ENCODE peak calls at places on chromosomes 3 and 15, in ten cellular contexts. C, L, A, X, B, P, V, E, O and D are unnamed samples.

GRCh38 chr15:74193305-74193718 is 9.3 kb downstream of the STRA6 start:
- DNase-seq in V (peak), A (peak), B (no peak), C (no peak), E (no peak), X (no peak), P (no peak), O (no peak), L (peak), D (peak)

GRCh38 chr3:116264546-116265174 is 180.6 kb downstream of the LSAMP start:
- DNase-seq in C (no peak), P (no peak), E (no peak), B (no peak), A (no peak), V (no peak), O (no peak), L (no peak), X (no peak), D (no peak)

GRCh38 chr3:123272547-123272946 is 70.8 kb downstream of the SEC22A start:
- DNase-seq in L (peak), B (no peak), C (no peak), P (no peak), E (no peak), O (no peak), V (no peak), A (peak), X (no peak), D (no peak)

GRCh38 chr3:71210257-71211002 is 373.1 kb downstream of the FOXP1 start:
- DNase-seq in X (peak), L (peak), A (peak), P (peak), B (no peak), C (peak), E (no peak), O (no peak), V (no peak), D (no peak)

GRCh38 chr3:8324727-8325126 is 176.9 kb upstream of the LMCD1 start:
- DNase-seq in X (no peak), V (peak), O (no peak), L (peak), P (peak), C (peak), E (peak), A (peak), B (peak), D (peak)

GRCh38 chr3:185656321-185656840 is 70.3 kb downstream of the SENP2 start:
- DNase-seq in V (no peak), L (peak), X (no peak), P (peak), A (no peak), C (peak), E (no peak), O (peak), B (no peak), D (peak)

GRCh38 chr3:106337116-106337515 is 468.3 kb upstream of the CBLB start:
- DNase-seq in X (no peak), A (no peak), L (peak), O (no peak), C (no peak), E (no peak), P (no peak), B (no peak), V (peak), D (no peak)

GRCh38 chr15:52540374-52541012 is 11.8 kb upstream of the MYO5A start:
- DNase-seq in B (no peak), C (no peak), L (no peak), P (no peak), A (no peak), O (no peak), V (no peak), X (no peak), E (peak), D (no peak)

GRCh38 chr15:36232491-36232890 is 346.9 kb upstream of the CDIN1 start:
- DNase-seq in B (no peak), P (no peak), X (no peak), A (no peak), O (no peak), E (no peak), L (no peak), C (no peak), V (no peak), D (no peak)

GRCh38 chr15:34336947-34337556 is 529 bp downstream of the SLC12A6 start:
- DNase-seq in A (no peak), X (no peak), V (no peak), O (no peak), E (no peak), B (peak), C (peak), P (no peak), L (no peak), D (no peak)

GRCh38 chr15:39124155-39124924 is 456.5 kb upstream of the THBS1 start:
- DNase-seq in L (peak), X (no peak), O (no peak), A (peak), B (no peak), P (no peak), V (no peak), E (no peak), C (no peak), D (no peak)

GRCh38 chr15:28023422-28023821 is 75.7 kb downstream of the OCA2 start:
- DNase-seq in L (no peak), C (no peak), E (no peak), X (no peak), B (no peak), P (no peak), A (no peak), O (no peak), V (no peak), D (no peak)

GRCh38 chr3:119084371-119085069 is 49.9 kb upstream of the IGSF11 start:
- DNase-seq in O (no peak), P (no peak), L (no peak), E (no peak), C (no peak), B (no peak), V (peak), X (peak), A (peak), D (peak)

GRCh38 chr3:4866841-4867240 is 112.4 kb upstream of the BHLHE40 start:
- DNase-seq in O (no peak), C (peak), X (no peak), P (no peak), A (peak), V (no peak), L (peak), B (no peak), E (no peak), D (no peak)

GRCh38 chr3:132210476-132211346 is 106.5 kb upstream of the ACP3 start:
- DNase-seq in B (no peak), P (no peak), V (peak), E (no peak), O (no peak), A (peak), L (no peak), X (peak), C (peak), D (no peak)

GRCh38 chr3:108471346-108471935 is 39.0 kb downstream of the MYH15 start:
- DNase-seq in X (no peak), A (no peak), E (no peak), P (no peak), V (peak), B (no peak), C (no peak), O (no peak), L (peak), D (no peak)

GRCh38 chr3:10833855-10834414 is 17.9 kb downstream of the SLC6A11 start:
- DNase-seq in X (no peak), B (no peak), A (no peak), O (no peak), E (no peak), P (no peak), C (no peak), L (no peak), V (no peak), D (no peak)

GRCh38 chr15:87604857-87605446 is 651.6 kb downstream of the NTRK3 start:
- DNase-seq in V (no peak), P (no peak), E (no peak), B (no peak), X (no peak), C (no peak), A (peak), O (no peak), L (no peak), D (no peak)

GRCh38 chr3:126342211-126342610 is 15.0 kb downstream of the KLF15 start:
- DNase-seq in E (no peak), P (no peak), A (no peak), B (peak), O (peak), L (no peak), V (no peak), X (peak), C (peak), D (no peak)

GRCh38 chr3:30779686-30780287 is 114.7 kb downstream of the GADL1 start:
- DNase-seq in X (no peak), L (peak), C (no peak), P (no peak), V (peak), O (no peak), E (no peak), B (no peak), A (peak), D (no peak)

GRCh38 chr3:177658354-177658753 is 461.1 kb upstream of the TBL1XR1 start:
- DNase-seq in C (no peak), E (no peak), L (no peak), P (no peak), X (no peak), A (no peak), V (no peak), B (no peak), O (no peak), D (no peak)

GRCh38 chr3:10184250-10184649 is 19.5 kb downstream of the IRAK2 start:
- DNase-seq in P (no peak), L (no peak), V (no peak), E (no peak), X (no peak), A (no peak), C (no peak), O (no peak), B (no peak), D (no peak)

GRCh38 chr3:190825389-190826016 is 37.0 kb downstream of the GMNC start:
- DNase-seq in E (no peak), X (no peak), P (no peak), A (no peak), L (no peak), C (no peak), O (no peak), B (no peak), V (no peak), D (no peak)

GRCh38 chr15:67023517-67024321 is 41.7 kb upstream of the SMAD3 start:
- DNase-seq in A (no peak), X (no peak), O (peak), L (no peak), E (peak), B (no peak), V (no peak), C (no peak), P (no peak), D (no peak)

GRCh38 chr3:57951106-57951882 is 56.9 kb upstream of the FLNB start:
- DNase-seq in X (peak), C (peak), B (peak), P (peak), L (peak), O (peak), V (peak), E (peak), A (peak), D (peak)

GRCh38 chr15:52709172-52709979 is 30.2 kb upstream of the ATOSA start:
- DNase-seq in X (peak), E (peak), B (peak), V (no peak), P (no peak), L (no peak), C (peak), O (no peak), A (no peak), D (no peak)

GRCh38 chr3:175430975-175431374 is 571.8 kb downstream of the NAALADL2 start:
- DNase-seq in V (no peak), E (no peak), X (no peak), A (no peak), B (no peak), O (no peak), L (no peak), C (no peak), P (no peak), D (no peak)

GRCh38 chr3:65354880-65355279 is 667.1 kb upstream of the ADAMTS9 start:
- DNase-seq in V (no peak), A (no peak), C (no peak), L (no peak), P (no peak), B (no peak), X (no peak), E (no peak), O (no peak), D (no peak)

GRCh38 chr15:31228980-31229826 is 97.4 kb upstream of the KLF13 start:
- DNase-seq in O (no peak), X (peak), V (no peak), P (no peak), E (peak), C (peak), L (no peak), B (peak), A (peak), D (peak)

GRCh38 chr15:64938192-64938591 is 26.5 kb downstream of the ANKDD1A start:
- DNase-seq in V (peak), P (no peak), A (peak), B (no peak), O (no peak), E (no peak), L (peak), X (no peak), C (no peak), D (no peak)

DNA sequence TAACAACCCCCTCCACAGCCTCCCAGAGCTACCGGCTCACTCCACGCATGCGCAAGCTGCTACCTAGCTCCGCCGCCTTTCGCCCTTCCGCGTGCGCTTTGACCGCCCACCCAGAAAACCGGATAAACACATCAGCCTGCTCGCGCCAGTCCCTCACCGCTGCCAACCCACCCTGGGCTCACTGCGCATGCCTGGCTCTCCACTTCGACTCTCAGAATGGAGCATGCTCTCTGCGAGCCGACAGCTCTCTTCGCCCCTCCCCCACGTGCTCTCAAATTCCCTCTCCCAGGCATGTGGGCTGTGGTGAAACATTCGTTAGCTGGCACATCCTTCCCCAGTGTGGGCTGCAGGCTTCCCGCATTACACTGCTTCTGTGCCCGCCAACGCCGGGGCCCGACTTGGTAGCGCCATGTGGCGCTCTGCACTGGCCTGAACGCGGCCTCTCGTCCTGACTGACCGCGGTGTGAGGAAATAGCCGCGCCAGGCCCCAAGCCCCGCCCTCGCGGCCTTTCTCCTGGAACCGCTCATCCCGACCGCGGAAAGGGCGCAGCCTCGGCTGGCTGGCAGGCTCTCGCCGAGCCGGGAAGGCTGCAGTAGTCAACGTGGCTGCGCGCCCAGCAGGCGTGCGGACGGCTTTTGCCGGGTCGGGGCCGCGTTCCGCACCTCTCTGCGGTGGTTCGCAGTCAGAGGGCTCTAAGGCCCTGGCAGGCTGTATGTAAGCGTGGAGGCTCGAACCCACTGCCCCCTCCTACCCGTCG is 445 bp upstream of the MSL2 start:
- DNase-seq in A (peak), E (peak), B (peak), L (peak), O (peak), P (peak), X (peak), C (peak), V (peak), D (peak)
- TF ChIP-seq POLR2A in A (peak), E (peak), B (peak), L (peak), O (peak), P (no peak), X (peak), C (peak), V (peak), D (peak)

GRCh38 chr15:71648095-71648494 is 162.3 kb upstream of the NR2E3 start:
- DNase-seq in P (no peak), C (no peak), E (no peak), X (no peak), V (no peak), L (no peak), B (no peak), O (no peak), A (no peak), D (no peak)

GRCh38 chr15:71651750-71652186 is 158.6 kb upstream of the NR2E3 start:
- DNase-seq in A (peak), B (no peak), O (no peak), P (no peak), X (no peak), C (peak), E (peak), L (peak), V (peak), D (peak)

GRCh38 chr15:71649894-71650293 is 160.5 kb upstream of the NR2E3 start:
- DNase-seq in V (no peak), B (no peak), C (peak), P (no peak), E (no peak), A (peak), X (no peak), L (peak), O (no peak), D (no peak)

GRCh38 chr15:71647479-71647792 is 162.9 kb upstream of the NR2E3 start:
- DNase-seq in V (no peak), P (no peak), L (peak), O (no peak), X (no peak), B (no peak), C (no peak), A (no peak), E (no peak), D (no peak)

GRCh38 chr15:71650603-71651002 is 159.8 kb upstream of the NR2E3 start:
- DNase-seq in E (no peak), L (no peak), O (no peak), A (no peak), X (no peak), C (no peak), B (no peak), V (no peak), P (no peak), D (no peak)
- TF ChIP-seq POLR2A in E (no peak), L (no peak), O (no peak), A (no peak), X (no peak), C (no peak), B (no peak), V (no peak), P (no peak), D (no peak)

DNA sequence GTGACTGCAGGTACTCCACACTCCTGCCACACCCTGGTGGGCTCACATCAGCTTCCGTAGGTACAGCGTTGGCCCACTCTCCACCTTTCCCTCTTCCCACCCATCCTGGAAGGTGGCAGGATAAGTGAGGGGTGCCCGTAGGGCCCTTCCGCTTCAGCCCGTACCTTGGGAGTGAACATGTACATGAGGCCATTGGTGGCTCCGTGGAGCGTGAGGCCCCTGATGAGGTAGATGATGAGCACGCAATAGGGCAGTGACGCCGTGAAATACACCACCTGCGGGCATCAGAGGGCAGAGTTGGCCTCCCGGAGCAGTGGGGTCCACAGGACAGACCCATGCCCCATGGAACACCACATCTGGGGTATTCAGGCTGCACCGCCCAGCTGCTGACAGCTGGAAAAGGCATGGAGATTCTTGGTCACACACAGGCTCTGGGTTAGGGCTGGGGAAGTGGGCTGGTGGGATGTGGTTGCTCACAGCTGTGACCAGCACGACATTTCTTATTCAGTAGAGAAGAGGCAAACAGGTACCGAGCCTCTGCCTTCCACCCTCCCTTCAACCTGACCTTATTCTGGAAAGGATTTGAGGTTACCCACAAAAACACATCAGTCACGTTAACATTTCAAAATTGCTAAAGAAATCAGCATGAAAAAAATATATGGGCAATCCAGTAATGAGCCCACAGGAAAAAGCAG is 23.8 kb downstream of the SLC6A20 start:
- DNase-seq in O (no peak), B (no peak), C (no peak), L (no peak), E (no peak), P (no peak), V (no peak), X (no peak), A (no peak), D (no peak)
- TF ChIP-seq POLR2A in O (no peak), B (no peak), C (no peak), L (no peak), E (no peak), P (no peak), V (no peak), X (no peak), A (no peak), D (no peak)

GRCh38 chr15:41011055-41011815 is 58.0 kb downstream of the CHAC1 start:
- DNase-seq in B (no peak), L (peak), V (no peak), X (no peak), O (no peak), P (no peak), C (no peak), E (no peak), A (no peak), D (no peak)

GRCh38 chr15:41006479-41006878 is 53.2 kb downstream of the CHAC1 start:
- DNase-seq in P (peak), V (no peak), E (no peak), A (no peak), C (no peak), X (no peak), B (no peak), L (no peak), O (no peak), D (no peak)

GRCh38 chr15:41013698-41014414 is 60.6 kb downstream of the CHAC1 start:
- DNase-seq in A (no peak), X (no peak), O (no peak), P (no peak), E (no peak), C (no peak), L (peak), V (no peak), B (no peak), D (no peak)

GRCh38 chr15:41010335-41010734 is 57.1 kb downstream of the CHAC1 start:
- DNase-seq in B (no peak), P (no peak), V (no peak), C (no peak), A (no peak), L (no peak), O (no peak), E (no peak), X (no peak), D (no peak)
- TF ChIP-seq POLR2A in B (no peak), P (no peak), V (no peak), C (no peak), A (no peak), L (no peak), O (no peak), E (no peak), X (no peak), D (no peak)